ENCODE peak calls at places on chromosome 7, in four cellular contexts. E is astrocyte of the spinal cord; T is neural crest cell; Y is activated naive CD8-positive, alpha-beta T cell treated with anti-CD3 and anti-CD28 coated beads, Interleukin-2, amount 50 U/mL, for 24 hours. C is an unnamed sample.

GRCh38 chr7:132575336-132575986 is 809 bp downstream of the PLXNA4 start:
- DNase-seq in Y (peak; percentile 14), E (peak; percentile 68), T (peak; percentile 25), C (no peak)

GRCh38 chr7:99142727-99143521 is 984 bp downstream of the SMURF1 start:
- DNase-seq in Y (peak; percentile 90), E (peak; percentile 89), T (peak; percentile 97), C (peak; percentile 94)

GRCh38 chr7:1844956-1845390 is 174.9 kb downstream of the ELFN1 start:
- DNase-seq in E (no peak), Y (no peak), T (no peak), C (no peak)

GRCh38 chr7:38179719-38180333 is 1.8 kb downstream of the STARD3NL start:
- DNase-seq in T (no peak), Y (no peak), E (no peak), C (no peak)

GRCh38 chr7:115679976-115680375 is 350.6 kb downstream of the TFEC start:
- DNase-seq in T (peak; percentile 5), Y (no peak), E (peak; percentile 49), C (no peak)

GRCh38 chr7:44218418-44219201 is 17.8 kb downstream of the YKT6 start:
- DNase-seq in E (no peak), Y (no peak), T (peak; percentile 58), C (no peak)

GRCh38 chr7:16035392-16035791 is 348.9 kb upstream of the MEOX2 start:
- DNase-seq in E (no peak), Y (no peak), T (no peak), C (no peak)

GRCh38 chr7:144787127-144787526 is 48.7 kb downstream of the TPK1 start:
- DNase-seq in Y (no peak), T (no peak), E (no peak), C (no peak)

GRCh38 chr7:44196450-44196872 is 4.3 kb upstream of the YKT6 start:
- DNase-seq in E (peak; percentile 54), Y (peak; percentile 42), T (peak; percentile 52), C (no peak)

GRCh38 chr7:90605055-90605454 is 8.9 kb downstream of the CDK14 start:
- DNase-seq in T (no peak), E (no peak), Y (no peak), C (no peak)

GRCh38 chr7:1564603-1565022 is 5.2 kb downstream of the PSMG3 start:
- DNase-seq in E (no peak), Y (no peak), T (no peak), C (no peak)

GRCh38 chr7:98420966-98421612 is 20.2 kb upstream of the BAIAP2L1 start:
- DNase-seq in Y (peak; percentile 68), T (peak; percentile 29), E (peak; percentile 22), C (peak; percentile 52)

GRCh38 chr7:471866-472639 is 47.6 kb downstream of the PDGFA start:
- DNase-seq in Y (no peak), T (no peak), E (peak; percentile 93), C (no peak)

GRCh38 chr7:158428131-158428841 is 159.3 kb downstream of the PTPRN2 start:
- DNase-seq in E (no peak), T (no peak), Y (no peak), C (no peak)

GRCh38 chr7:53237344-53237913 is 202.0 kb downstream of the POM121L12 start:
- DNase-seq in Y (no peak), E (no peak), T (no peak), C (no peak)

GRCh38 chr7:134827889-134828288 is 48.5 kb downstream of the CALD1 start:
- DNase-seq in Y (no peak), T (no peak), E (peak; percentile 90), C (no peak)

GRCh38 chr7:45687185-45687560 is 113.0 kb downstream of the ADCY1 start:
- DNase-seq in E (no peak), Y (no peak), T (no peak), C (no peak)